ENCODE peak calls at places on chromosome 11, in four cellular contexts. U, O, R and P are unnamed samples.
A peak's percentile ranks its signal among the peaks of the same experiment; 100 is the strongest.

GRCh38 chr11:126498281-126498680 is 142.8 kb downstream of the ST3GAL4 start:
- DNase-seq in U (no peak), O (no peak), R (no peak), P (no peak)

GRCh38 chr11:61160487-61161189 is 588 bp downstream of the VPS37C start:
- DNase-seq in U (no peak), O (no peak), R (no peak), P (no peak)

GRCh38 chr11:111422494-111423249 is 43.6 kb upstream of the POU2AF1 start:
- DNase-seq in U (peak; percentile 71), O (peak; percentile 82), R (peak; percentile 59), P (peak; percentile 87)

GRCh38 chr11:10699072-10699471 is 5.5 kb upstream of the IRAG1 start:
- DNase-seq in U (no peak), O (no peak), R (no peak), P (no peak)

GRCh38 chr11:72072348-72072747 is 8.0 kb downstream of the NUMA1 start:
- DNase-seq in U (no peak), O (peak; percentile 44), R (no peak), P (no peak)

GRCh38 chr11:76149713-76150112 is 56.6 kb downstream of the WNT11 start:
- DNase-seq in U (no peak), O (no peak), R (no peak), P (no peak)

GRCh38 chr11:121420398-121420797 is 31.7 kb upstream of the SORL1 start:
- DNase-seq in U (no peak), O (no peak), R (no peak), P (no peak)

GRCh38 chr11:125272092-125272491 is 107.5 kb downstream of the PKNOX2 start:
- DNase-seq in U (no peak), O (no peak), R (no peak), P (no peak)

GRCh38 chr11:119982517-119983239 is 155.2 kb downstream of the TRIM29 start:
- DNase-seq in U (no peak), O (no peak), R (no peak), P (no peak)

GRCh38 chr11:64842851-64843841 is 1.3 kb downstream of the CDC42BPG start:
- DNase-seq in U (no peak), O (peak; percentile 70), R (peak; percentile 73), P (no peak)

GRCh38 chr11:100816823-100817222 is 129.7 kb downstream of the ARHGAP42 start:
- DNase-seq in U (no peak), O (no peak), R (no peak), P (no peak)

GRCh38 chr11:76768091-76769047 is 14.8 kb upstream of the TSKU start:
- DNase-seq in U (no peak), O (peak; percentile 29), R (no peak), P (no peak)

GRCh38 chr11:10674991-10675440 is 18.5 kb downstream of the IRAG1 start:
- DNase-seq in U (no peak), O (no peak), R (no peak), P (no peak)

GRCh38 chr11:112589132-112589531 is 328.5 kb upstream of the PLET1 start:
- DNase-seq in U (no peak), O (no peak), R (no peak), P (no peak)

GRCh38 chr11:65390099-65390941 is 3.9 kb downstream of the FRMD8 start:
- DNase-seq in U (no peak), O (no peak), R (no peak), P (no peak)

GRCh38 chr11:128379587-128380279 is 207.6 kb downstream of the ETS1 start:
- DNase-seq in U (no peak), O (no peak), R (no peak), P (no peak)

GRCh38 chr11:12376259-12376971 is 956 bp upstream of the PARVA start:
- DNase-seq in U (no peak), O (no peak), R (no peak), P (no peak)

GRCh38 chr11:80182906-80183305 is 742.1 kb upstream of the TENM4 start:
- DNase-seq in U (no peak), O (no peak), R (no peak), P (no peak)

GRCh38 chr11:56783448-56784041 is 35.0 kb upstream of the OR9G4 start:
- DNase-seq in U (peak; percentile 15), O (peak; percentile 49), R (peak; percentile 54), P (no peak)

GRCh38 chr11:61776561-61777075 is 15.8 kb downstream of the TMEM258 start:
- DNase-seq in U (peak; percentile 79), O (peak; percentile 59), R (peak; percentile 85), P (peak; percentile 84)

GRCh38 chr11:88357323-88358039 is 19.9 kb upstream of the CTSC start:
- DNase-seq in U (peak; percentile 16), O (no peak), R (peak; percentile 60), P (no peak)

GRCh38 chr11:18352581-18352980 is 30.2 kb downstream of the GTF2H1 start:
- DNase-seq in U (no peak), O (no peak), R (no peak), P (no peak)

GRCh38 chr11:33931032-33931431 is 39.2 kb upstream of the LMO2 start:
- DNase-seq in U (no peak), O (no peak), R (no peak), P (no peak)

GRCh38 chr11:1873048-1873812 is 18.5 kb downstream of the PRR33 start:
- DNase-seq in U (no peak), O (no peak), R (no peak), P (no peak)

GRCh38 chr11:123260511-123261211 is 65.6 kb upstream of the CLMP start:
- DNase-seq in U (no peak), O (no peak), R (no peak), P (no peak)

GRCh38 chr11:47991266-47991830 is 11.0 kb downstream of the PTPRJ start:
- DNase-seq in U (no peak), O (no peak), R (peak; percentile 62), P (no peak)

GRCh38 chr11:133903875-133904817 is 52.6 kb downstream of the IGSF9B start:
- DNase-seq in U (no peak), O (no peak), R (no peak), P (no peak)
- TF ChIP-seq ELF4 in U (no peak), O (no peak), R (no peak), P (no peak)

DNA sequence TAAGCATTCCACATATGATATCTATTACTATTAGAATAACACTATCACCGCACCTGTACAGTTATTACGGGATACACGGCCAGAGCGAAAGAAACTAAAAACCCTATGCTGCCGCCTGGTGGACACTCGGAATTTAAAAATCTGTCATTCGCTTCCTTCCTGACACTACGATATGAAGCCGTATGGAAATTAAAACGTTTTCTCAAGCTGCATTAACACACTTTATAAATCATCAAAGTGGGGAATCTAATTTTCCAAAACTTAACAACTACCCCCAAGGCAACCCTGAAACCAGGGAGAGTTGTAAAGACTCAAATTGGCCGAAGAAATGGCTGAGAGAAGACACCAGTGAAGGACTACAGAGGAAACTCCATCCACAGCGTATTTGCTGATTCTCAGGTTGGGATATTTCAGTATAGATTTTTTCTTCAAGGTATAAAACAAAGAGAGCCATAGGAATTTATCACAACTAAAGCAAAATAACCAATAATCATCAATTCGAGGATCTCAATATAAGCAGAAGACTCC is 1.4 kb downstream of the CCDC73 start:
- DNase-seq in U (peak; percentile 61), O (peak; percentile 21), R (peak; percentile 69), P (peak; percentile 61)
- TF ChIP-seq ELF4 in U (no peak), O (no peak), R (no peak), P (no peak)

GRCh38 chr11:114251797-114252327 is 44.3 kb upstream of the NNMT start:
- DNase-seq in U (no peak), O (no peak), R (peak; percentile 59), P (peak; percentile 48)
- TF ChIP-seq ELF4 in U (no peak), O (no peak), R (no peak), P (no peak)

GRCh38 chr11:130459521-130459920 is 11.1 kb downstream of the ADAMTS15 start:
- DNase-seq in U (no peak), O (no peak), R (no peak), P (no peak)
- TF ChIP-seq ELF4 in U (no peak), O (no peak), R (no peak), P (no peak)